ENCODE peak calls at places on chromosome 7, in four cellular contexts. One of them, this sample, is unnamed.

GRCh38 chr7:67758551-67758950 is 761.9 kb downstream of the TYW1 start:
- DNase-seq in nephron progenitor cell: no peak
- DNase-seq in dermis blood vessel endothelial cell: no peak
- DNase-seq in endothelial cell of umbilical vein: no peak
- DNase-seq in this sample: no peak

GRCh38 chr7:51551070-51551469 is 234.5 kb upstream of the COBL start:
- DNase-seq in nephron progenitor cell: no peak
- DNase-seq in dermis blood vessel endothelial cell: no peak
- DNase-seq in endothelial cell of umbilical vein: no peak
- DNase-seq in this sample: no peak

GRCh38 chr7:73308665-73309214 is at the start of gene NSUN5:
- DNase-seq in nephron progenitor cell: peak; percentile 82
- DNase-seq in dermis blood vessel endothelial cell: peak; percentile 59
- DNase-seq in endothelial cell of umbilical vein: peak; percentile 36
- DNase-seq in this sample: no peak

GRCh38 chr7:50827281-50827680 is 44.6 kb upstream of the GRB10 start:
- DNase-seq in nephron progenitor cell: no peak
- DNase-seq in dermis blood vessel endothelial cell: no peak
- DNase-seq in endothelial cell of umbilical vein: no peak
- DNase-seq in this sample: no peak

GRCh38 chr7:155255660-155256059 is 42.0 kb upstream of the INSIG1 start:
- DNase-seq in nephron progenitor cell: no peak
- DNase-seq in dermis blood vessel endothelial cell: no peak
- DNase-seq in endothelial cell of umbilical vein: no peak
- DNase-seq in this sample: no peak

GRCh38 chr7:78472519-78472918 is 673.9 kb downstream of the PHTF2 start:
- DNase-seq in nephron progenitor cell: no peak
- DNase-seq in dermis blood vessel endothelial cell: no peak
- DNase-seq in endothelial cell of umbilical vein: no peak
- DNase-seq in this sample: no peak

GRCh38 chr7:114310344-114311118 is 104.1 kb upstream of the FOXP2 start:
- DNase-seq in nephron progenitor cell: no peak
- DNase-seq in dermis blood vessel endothelial cell: peak; percentile 23
- DNase-seq in endothelial cell of umbilical vein: no peak
- DNase-seq in this sample: peak; percentile 5

GRCh38 chr7:91326516-91327209 is 62.4 kb downstream of the FZD1 start:
- DNase-seq in nephron progenitor cell: no peak
- DNase-seq in dermis blood vessel endothelial cell: peak; percentile 70
- DNase-seq in endothelial cell of umbilical vein: peak; percentile 71
- DNase-seq in this sample: peak; percentile 62

GRCh38 chr7:99380032-99380822 is 5.7 kb downstream of the ARPC1B start:
- DNase-seq in nephron progenitor cell: no peak
- DNase-seq in dermis blood vessel endothelial cell: peak; percentile 73
- DNase-seq in endothelial cell of umbilical vein: peak; percentile 79
- DNase-seq in this sample: peak; percentile 67

GRCh38 chr7:89028319-89028718 is 232.8 kb upstream of the TEX47 start:
- DNase-seq in nephron progenitor cell: no peak
- DNase-seq in dermis blood vessel endothelial cell: no peak
- DNase-seq in endothelial cell of umbilical vein: no peak
- DNase-seq in this sample: no peak

This sample was measured in dermis microvascular lymphatic vessel endothelial cell.